ENCODE peak calls at places on chromosomes 2 and 18, in nine cellular contexts. One of them, this sample, is unnamed.

GRCh38 chr2:172380436-172381274 is 46.7 kb upstream of the ITGA6 start:
- DNase-seq in sigmoid colon: no peak
- DNase-seq in HL-60: peak
- DNase-seq in stomach: no peak
- DNase-seq in transverse colon: no peak
- DNase-seq in H1: peak
- DNase-seq in GM23338: peak
- DNase-seq in prostate gland: no peak
- DNase-seq in suprapubic skin: no peak
- DNase-seq in this sample: no peak

GRCh38 chr2:97740590-97741182 is 27.3 kb downstream of the ZAP70 start:
- DNase-seq in sigmoid colon: no peak
- DNase-seq in HL-60: peak
- DNase-seq in stomach: peak
- DNase-seq in transverse colon: peak
- DNase-seq in H1: no peak
- DNase-seq in GM23338: peak
- DNase-seq in prostate gland: no peak
- DNase-seq in suprapubic skin: no peak
- DNase-seq in this sample: peak

GRCh38 chr2:213150315-213150951 is 979 bp downstream of the IKZF2 start:
- DNase-seq in sigmoid colon: no peak
- DNase-seq in HL-60: no peak
- DNase-seq in stomach: no peak
- DNase-seq in transverse colon: peak
- DNase-seq in H1: no peak
- DNase-seq in GM23338: peak
- DNase-seq in prostate gland: peak
- DNase-seq in suprapubic skin: no peak
- DNase-seq in this sample: no peak

GRCh38 chr2:41937464-41937861 is 110.4 kb upstream of the PKDCC start:
- DNase-seq in sigmoid colon: no peak
- DNase-seq in HL-60: no peak
- DNase-seq in stomach: no peak
- DNase-seq in transverse colon: no peak
- DNase-seq in H1: no peak
- DNase-seq in GM23338: peak
- DNase-seq in prostate gland: no peak
- DNase-seq in suprapubic skin: no peak
- DNase-seq in this sample: no peak

GRCh38 chr18:62324355-62324828 is 718 bp upstream of the TNFRSF11A start:
- DNase-seq in sigmoid colon: no peak
- DNase-seq in HL-60: no peak
- DNase-seq in stomach: no peak
- DNase-seq in transverse colon: no peak
- DNase-seq in H1: no peak
- DNase-seq in GM23338: peak
- DNase-seq in prostate gland: no peak
- DNase-seq in suprapubic skin: no peak
- DNase-seq in this sample: no peak

GRCh38 chr2:180004731-180005130 is 2.4 kb downstream of the CWC22 start:
- DNase-seq in sigmoid colon: no peak
- DNase-seq in HL-60: no peak
- DNase-seq in stomach: no peak
- DNase-seq in transverse colon: no peak
- DNase-seq in H1: no peak
- DNase-seq in GM23338: no peak
- DNase-seq in prostate gland: no peak
- DNase-seq in suprapubic skin: no peak
- DNase-seq in this sample: no peak

GRCh38 chr2:63861220-63861822 is 19.6 kb downstream of the UGP2 start:
- DNase-seq in sigmoid colon: peak
- DNase-seq in HL-60: peak
- DNase-seq in stomach: peak
- DNase-seq in transverse colon: peak
- DNase-seq in H1: no peak
- DNase-seq in GM23338: peak
- DNase-seq in prostate gland: peak
- DNase-seq in suprapubic skin: no peak
- DNase-seq in this sample: no peak

GRCh38 chr18:3305354-3305762 is 43.4 kb downstream of the MYL12B start:
- DNase-seq in sigmoid colon: no peak
- DNase-seq in HL-60: no peak
- DNase-seq in stomach: no peak
- DNase-seq in transverse colon: no peak
- DNase-seq in H1: no peak
- DNase-seq in GM23338: no peak
- DNase-seq in prostate gland: peak
- DNase-seq in suprapubic skin: no peak
- DNase-seq in this sample: no peak

GRCh38 chr2:181120625-181121024 is 140.2 kb downstream of the UBE2E3 start:
- DNase-seq in sigmoid colon: no peak
- DNase-seq in HL-60: no peak
- DNase-seq in stomach: no peak
- DNase-seq in transverse colon: no peak
- DNase-seq in H1: no peak
- DNase-seq in GM23338: no peak
- DNase-seq in prostate gland: no peak
- DNase-seq in suprapubic skin: no peak
- DNase-seq in this sample: no peak

GRCh38 chr2:88841224-88841929 is 149.9 kb downstream of the RPIA start:
- DNase-seq in sigmoid colon: no peak
- DNase-seq in HL-60: no peak
- DNase-seq in stomach: no peak
- DNase-seq in transverse colon: no peak
- DNase-seq in H1: no peak
- DNase-seq in GM23338: no peak
- DNase-seq in prostate gland: no peak
- DNase-seq in suprapubic skin: no peak
- DNase-seq in this sample: no peak
- TF ChIP-seq POLR2AphosphoS5 in sigmoid colon: no peak
- TF ChIP-seq POLR2AphosphoS5 in HL-60: no peak
- TF ChIP-seq POLR2AphosphoS5 in stomach: no peak
- TF ChIP-seq POLR2AphosphoS5 in transverse colon: no peak
- TF ChIP-seq POLR2AphosphoS5 in H1: no peak
- TF ChIP-seq POLR2AphosphoS5 in GM23338: no peak
- TF ChIP-seq POLR2AphosphoS5 in prostate gland: no peak
- TF ChIP-seq POLR2AphosphoS5 in suprapubic skin: no peak
- TF ChIP-seq POLR2AphosphoS5 in this sample: peak

DNA sequence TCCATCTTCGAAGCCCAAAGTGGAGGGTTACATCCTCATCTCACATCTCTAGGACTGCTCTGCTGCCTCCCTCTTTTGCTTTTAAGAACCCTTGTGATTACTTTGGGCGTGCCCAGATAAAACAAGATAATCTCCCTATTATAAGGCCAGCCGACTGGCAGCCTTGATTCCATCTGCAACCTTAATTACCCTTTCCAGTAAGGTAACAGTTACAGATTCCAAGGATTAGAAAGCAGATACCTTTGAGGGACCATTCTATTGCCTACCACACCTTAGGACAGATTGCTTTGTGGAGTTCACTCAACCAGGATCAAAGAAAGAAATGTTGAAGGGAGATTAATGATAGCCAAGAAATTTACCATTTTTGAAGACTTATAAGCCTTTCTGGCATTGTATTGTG is 250.8 kb upstream of the ACVR2A start:
- DNase-seq in sigmoid colon: no peak
- DNase-seq in HL-60: no peak
- DNase-seq in stomach: no peak
- DNase-seq in transverse colon: no peak
- DNase-seq in H1: no peak
- DNase-seq in GM23338: no peak
- DNase-seq in prostate gland: no peak
- DNase-seq in suprapubic skin: no peak
- DNase-seq in this sample: no peak
- TF ChIP-seq POLR2AphosphoS5 in sigmoid colon: no peak
- TF ChIP-seq POLR2AphosphoS5 in HL-60: no peak
- TF ChIP-seq POLR2AphosphoS5 in stomach: no peak
- TF ChIP-seq POLR2AphosphoS5 in transverse colon: no peak
- TF ChIP-seq POLR2AphosphoS5 in H1: no peak
- TF ChIP-seq POLR2AphosphoS5 in GM23338: no peak
- TF ChIP-seq POLR2AphosphoS5 in prostate gland: no peak
- TF ChIP-seq POLR2AphosphoS5 in suprapubic skin: no peak
- TF ChIP-seq POLR2AphosphoS5 in this sample: no peak

GRCh38 chr2:223465793-223466192 is 136.4 kb downstream of the SCG2 start:
- DNase-seq in sigmoid colon: peak
- DNase-seq in HL-60: peak
- DNase-seq in stomach: peak
- DNase-seq in transverse colon: peak
- DNase-seq in H1: no peak
- DNase-seq in GM23338: no peak
- DNase-seq in prostate gland: peak
- DNase-seq in suprapubic skin: peak
- DNase-seq in this sample: no peak
- TF ChIP-seq POLR2AphosphoS5 in sigmoid colon: peak
- TF ChIP-seq POLR2AphosphoS5 in HL-60: peak
- TF ChIP-seq POLR2AphosphoS5 in stomach: peak
- TF ChIP-seq POLR2AphosphoS5 in transverse colon: peak
- TF ChIP-seq POLR2AphosphoS5 in H1: no peak
- TF ChIP-seq POLR2AphosphoS5 in GM23338: no peak
- TF ChIP-seq POLR2AphosphoS5 in prostate gland: peak
- TF ChIP-seq POLR2AphosphoS5 in suprapubic skin: peak
- TF ChIP-seq POLR2AphosphoS5 in this sample: no peak

DNA sequence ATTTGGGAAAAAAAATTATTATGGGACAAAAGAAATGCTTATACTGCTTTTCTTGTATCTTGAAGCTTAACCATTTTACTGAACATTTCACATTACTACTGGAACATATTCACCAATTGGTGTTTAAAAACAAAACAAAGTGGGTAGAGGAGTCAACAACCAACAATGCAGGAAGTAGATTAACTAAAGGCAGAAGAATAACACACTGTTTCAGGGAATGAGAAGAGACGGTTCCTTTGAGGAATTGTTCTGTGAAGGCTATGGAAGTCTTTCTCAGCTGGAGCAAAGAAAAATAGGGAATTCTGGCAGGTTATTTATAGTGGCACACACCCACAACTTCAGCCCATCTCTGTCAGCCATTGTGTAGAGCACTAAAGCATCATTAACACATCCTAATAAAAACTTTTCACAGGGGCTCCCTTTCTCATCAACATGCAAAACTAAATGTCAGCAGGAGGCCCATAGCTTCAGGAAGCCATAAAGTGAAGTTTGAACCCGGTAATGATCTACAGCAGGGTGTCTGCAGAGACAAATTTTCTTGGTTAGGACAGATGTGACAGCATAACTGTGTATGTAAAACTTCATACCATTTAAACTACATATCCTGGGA is 113.6 kb downstream of the CDH2 start:
- DNase-seq in sigmoid colon: no peak
- DNase-seq in HL-60: no peak
- DNase-seq in stomach: no peak
- DNase-seq in transverse colon: no peak
- DNase-seq in H1: no peak
- DNase-seq in GM23338: no peak
- DNase-seq in prostate gland: no peak
- DNase-seq in suprapubic skin: no peak
- DNase-seq in this sample: no peak
- TF ChIP-seq POLR2AphosphoS5 in sigmoid colon: no peak
- TF ChIP-seq POLR2AphosphoS5 in HL-60: no peak
- TF ChIP-seq POLR2AphosphoS5 in stomach: no peak
- TF ChIP-seq POLR2AphosphoS5 in transverse colon: no peak
- TF ChIP-seq POLR2AphosphoS5 in H1: no peak
- TF ChIP-seq POLR2AphosphoS5 in GM23338: no peak
- TF ChIP-seq POLR2AphosphoS5 in prostate gland: no peak
- TF ChIP-seq POLR2AphosphoS5 in suprapubic skin: no peak
- TF ChIP-seq POLR2AphosphoS5 in this sample: no peak

GRCh38 chr2:45786831-45787357 is 135.4 kb downstream of the PRKCE start:
- DNase-seq in sigmoid colon: no peak
- DNase-seq in HL-60: no peak
- DNase-seq in stomach: no peak
- DNase-seq in transverse colon: no peak
- DNase-seq in H1: no peak
- DNase-seq in GM23338: peak
- DNase-seq in prostate gland: no peak
- DNase-seq in suprapubic skin: peak
- DNase-seq in this sample: no peak

GRCh38 chr2:45789317-45789716 is 137.8 kb downstream of the PRKCE start:
- DNase-seq in sigmoid colon: peak
- DNase-seq in HL-60: no peak
- DNase-seq in stomach: no peak
- DNase-seq in transverse colon: no peak
- DNase-seq in H1: no peak
- DNase-seq in GM23338: no peak
- DNase-seq in prostate gland: no peak
- DNase-seq in suprapubic skin: no peak
- DNase-seq in this sample: no peak

GRCh38 chr2:45782968-45783367 is 131.5 kb downstream of the PRKCE start:
- DNase-seq in sigmoid colon: no peak
- DNase-seq in HL-60: no peak
- DNase-seq in stomach: no peak
- DNase-seq in transverse colon: no peak
- DNase-seq in H1: no peak
- DNase-seq in GM23338: no peak
- DNase-seq in prostate gland: no peak
- DNase-seq in suprapubic skin: no peak
- DNase-seq in this sample: no peak

GRCh38 chr2:45788401-45788800 is 136.9 kb downstream of the PRKCE start:
- DNase-seq in sigmoid colon: no peak
- DNase-seq in HL-60: no peak
- DNase-seq in stomach: no peak
- DNase-seq in transverse colon: no peak
- DNase-seq in H1: no peak
- DNase-seq in GM23338: no peak
- DNase-seq in prostate gland: no peak
- DNase-seq in suprapubic skin: no peak
- DNase-seq in this sample: no peak

DNA sequence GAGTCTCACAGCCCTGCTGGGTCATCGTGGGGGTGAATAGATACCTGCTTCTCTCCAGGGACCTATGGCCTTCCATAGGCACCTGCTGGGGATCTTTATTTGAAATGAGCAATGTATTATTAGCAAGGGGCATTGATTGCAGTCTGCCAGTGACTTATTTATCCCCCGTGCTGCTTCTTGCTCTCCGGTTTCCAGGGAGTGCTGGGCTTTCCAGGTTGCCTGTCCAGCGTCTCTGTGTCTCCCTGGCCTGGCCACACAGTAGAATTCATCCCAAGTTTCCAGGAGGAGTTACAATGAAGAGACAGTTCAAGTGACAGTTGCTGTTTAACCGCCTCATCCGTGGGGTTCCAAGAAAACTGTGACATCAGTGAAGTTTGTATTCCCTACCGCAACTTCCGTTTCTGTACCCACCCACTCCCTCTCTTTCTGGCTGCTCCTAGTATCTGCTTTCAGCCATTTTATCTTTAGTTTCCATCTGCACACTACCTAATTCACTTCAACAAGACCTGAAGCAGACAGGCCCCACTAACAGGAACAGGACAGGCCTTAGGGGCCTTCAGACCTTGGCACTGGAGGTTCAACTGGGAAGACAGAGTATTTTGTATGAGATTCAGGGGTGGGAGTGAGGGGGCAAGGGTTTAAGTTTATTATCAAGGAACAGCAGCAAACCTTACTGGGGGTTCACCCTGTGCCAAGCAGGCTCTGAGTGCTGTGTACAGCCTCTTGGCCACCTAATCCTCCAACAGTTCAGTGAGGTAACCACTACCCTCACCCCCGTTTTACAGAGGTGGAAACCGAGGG is 134.8 kb downstream of the PRKCE start:
- DNase-seq in sigmoid colon: peak
- DNase-seq in HL-60: no peak
- DNase-seq in stomach: no peak
- DNase-seq in transverse colon: no peak
- DNase-seq in H1: no peak
- DNase-seq in GM23338: no peak
- DNase-seq in prostate gland: no peak
- DNase-seq in suprapubic skin: peak
- DNase-seq in this sample: no peak
- TF ChIP-seq POLR2AphosphoS5 in sigmoid colon: no peak
- TF ChIP-seq POLR2AphosphoS5 in HL-60: no peak
- TF ChIP-seq POLR2AphosphoS5 in stomach: no peak
- TF ChIP-seq POLR2AphosphoS5 in transverse colon: no peak
- TF ChIP-seq POLR2AphosphoS5 in H1: no peak
- TF ChIP-seq POLR2AphosphoS5 in GM23338: no peak
- TF ChIP-seq POLR2AphosphoS5 in prostate gland: no peak
- TF ChIP-seq POLR2AphosphoS5 in suprapubic skin: no peak
- TF ChIP-seq POLR2AphosphoS5 in this sample: no peak